ENCODE peak calls at places on chromosomes 6 and 20, in four cellular contexts. H is HFF-Myc, R is BJ, N is endothelial cell. C is an unnamed sample.

GRCh38 chr20:61251529-61252393 is at the start of gene CDH4:
- DNase-seq in H (no peak), R (no peak), N (peak), C (peak)

GRCh38 chr20:19789009-19789408 is 31.0 kb downstream of the RIN2 start:
- DNase-seq in H (no peak), R (no peak), N (no peak), C (no peak)

GRCh38 chr20:40777653-40778052 is 88.6 kb upstream of the MAFB start:
- DNase-seq in H (no peak), R (no peak), N (no peak), C (no peak)

GRCh38 chr6:45786243-45786795 is 229.3 kb downstream of the CLIC5 start:
- DNase-seq in H (no peak), R (no peak), N (no peak), C (no peak)

GRCh38 chr6:144335914-144336313 is 50.8 kb downstream of the UTRN start:
- DNase-seq in H (no peak), R (no peak), N (no peak), C (peak)

GRCh38 chr6:15534970-15535369 is 127.9 kb downstream of the DTNBP1 start:
- DNase-seq in H (no peak), R (no peak), N (no peak), C (no peak)

GRCh38 chr6:23454090-23454998 is 671.7 kb upstream of the NRSN1 start:
- DNase-seq in H (peak), R (no peak), N (no peak), C (peak)

GRCh38 chr6:45675634-45676033 is 297.9 kb upstream of the SUPT3H start:
- DNase-seq in H (no peak), R (no peak), N (no peak), C (no peak)

GRCh38 chr6:9606435-9607134 is 808.3 kb downstream of the TFAP2A start:
- DNase-seq in H (no peak), R (no peak), N (peak), C (no peak)

GRCh38 chr6:129683606-129684322 is 26.2 kb downstream of the ARHGAP18 start:
- DNase-seq in H (peak), R (peak), N (peak), C (peak)

GRCh38 chr6:157152544-157152943 is 170.8 kb downstream of the TMEM242 start:
- DNase-seq in H (no peak), R (no peak), N (no peak), C (no peak)

GRCh38 chr6:24009319-24009718 is 116.7 kb upstream of the NRSN1 start:
- DNase-seq in H (no peak), R (no peak), N (no peak), C (no peak)

GRCh38 chr20:43921227-43921780 is 6.7 kb downstream of the TOX2 start:
- DNase-seq in H (no peak), R (no peak), N (no peak), C (no peak)

GRCh38 chr20:36883972-36884535 is 8.1 kb downstream of the TLDC2 start:
- DNase-seq in H (no peak), R (no peak), N (no peak), C (no peak)

GRCh38 chr6:10511477-10511876 is 9.7 kb upstream of the GCNT2 start:
- DNase-seq in H (no peak), R (no peak), N (no peak), C (no peak)

GRCh38 chr6:168031411-168032382 is 34.2 kb downstream of the KIF25 start:
- DNase-seq in H (peak), R (peak), N (no peak), C (no peak)

GRCh38 chr6:157879034-157879872 is 56.2 kb downstream of the SNX9 start:
- DNase-seq in H (no peak), R (no peak), N (no peak), C (no peak)

GRCh38 chr6:25717856-25718740 is 36.4 kb upstream of the SLC17A4 start:
- DNase-seq in H (peak), R (no peak), N (peak), C (peak)
- TF ChIP-seq CTCF in H (peak), R (peak), N (peak), C (peak)

GRCh38 chr6:36912583-36912982 is 26.8 kb downstream of the C6orf89 start:
- DNase-seq in H (peak), R (peak), N (peak), C (peak)
- TF ChIP-seq CTCF in H (no peak), R (no peak), N (peak), C (no peak)

DNA sequence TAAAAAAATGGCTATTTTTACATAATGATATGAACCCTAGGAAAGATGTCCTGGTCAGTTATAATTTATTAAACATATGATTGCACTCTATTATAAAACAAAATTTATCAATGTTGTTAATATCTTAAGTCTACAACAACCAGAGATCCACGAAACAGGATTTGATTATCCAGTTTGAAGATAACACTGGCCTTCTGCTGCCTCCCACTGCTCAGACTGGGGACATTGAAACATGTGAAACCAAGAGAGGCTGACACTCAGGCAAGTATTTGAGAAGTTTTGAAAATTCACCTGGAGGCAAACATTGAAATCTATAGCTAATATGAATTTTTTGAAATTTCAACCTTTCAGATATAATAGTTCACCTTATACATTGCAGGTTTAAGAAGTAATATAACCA is 219.3 kb upstream of the HSF2 start:
- DNase-seq in H (no peak), R (no peak), N (no peak), C (no peak)
- TF ChIP-seq CTCF in H (peak), R (peak), N (no peak), C (no peak)

GRCh38 chr20:33490023-33490933 is at the start of gene CBFA2T2:
- DNase-seq in H (no peak), R (no peak), N (no peak), C (peak)
- TF ChIP-seq CTCF in H (no peak), R (no peak), N (no peak), C (no peak)